ENCODE peak calls at places on chromosomes 11 and 22, in seven cellular contexts. F, Y, Q, J, M, N and W are unnamed samples.

GRCh38 chr11:19714093-19714386 is 1.4 kb downstream of the NAV2 start:
- DNase-seq in F (peak; percentile 61), Y (no peak), Q (no peak), J (no peak), M (no peak), N (no peak), W (no peak)

GRCh38 chr11:134815404-134815803 is 403.4 kb upstream of the B3GAT1 start:
- DNase-seq in F (no peak), Y (no peak), Q (no peak), J (no peak), M (no peak), N (no peak), W (no peak)

GRCh38 chr11:45165806-45166603 is 19.6 kb downstream of the PRDM11 start:
- DNase-seq in F (no peak), Y (no peak), Q (no peak), J (peak; percentile 27), M (no peak), N (no peak), W (no peak)

GRCh38 chr22:46815132-46815531 is 52.7 kb downstream of the TBC1D22A start:
- DNase-seq in F (no peak), Y (no peak), Q (no peak), J (peak; percentile 86), M (no peak), N (no peak), W (no peak)

GRCh38 chr11:64834723-64835615 is 9.5 kb downstream of the CDC42BPG start:
- DNase-seq in F (no peak), Y (no peak), Q (peak; percentile 83), J (peak; percentile 64), M (no peak), N (no peak), W (peak; percentile 58)

GRCh38 chr22:25750569-25751173 is 8.7 kb downstream of the MYO18B start:
- DNase-seq in F (no peak), Y (no peak), Q (no peak), J (no peak), M (no peak), N (no peak), W (no peak)

GRCh38 chr22:42180349-42180842 is 49.8 kb upstream of the CYP2D6 start:
- DNase-seq in F (no peak), Y (no peak), Q (no peak), J (no peak), M (no peak), N (no peak), W (no peak)

GRCh38 chr11:76102772-76103171 is 103.5 kb downstream of the WNT11 start:
- DNase-seq in F (no peak), Y (no peak), Q (no peak), J (no peak), M (peak; percentile 11), N (no peak), W (no peak)

GRCh38 chr11:46917109-46918086 is 952 bp downstream of the LRP4 start:
- DNase-seq in F (peak; percentile 68), Y (no peak), Q (no peak), J (peak; percentile 59), M (peak; percentile 18), N (no peak), W (no peak)

GRCh38 chr11:128919192-128919591 is 23.5 kb downstream of the TP53AIP1 start:
- DNase-seq in F (no peak), Y (no peak), Q (no peak), J (no peak), M (no peak), N (no peak), W (peak; percentile 15)

GRCh38 chr22:28398355-28398754 is 281.3 kb downstream of the TTC28 start:
- DNase-seq in F (no peak), Y (no peak), Q (no peak), J (no peak), M (no peak), N (no peak), W (no peak)

GRCh38 chr11:22670803-22671202 is 4.4 kb downstream of the GAS2 start:
- DNase-seq in F (peak; percentile 3), Y (no peak), Q (no peak), J (no peak), M (peak; percentile 22), N (peak; percentile 52), W (no peak)

GRCh38 chr11:90446207-90446606 is 223.4 kb upstream of the CHORDC1 start:
- DNase-seq in F (no peak), Y (no peak), Q (no peak), J (no peak), M (no peak), N (peak; percentile 31), W (no peak)